ENCODE peak calls at places on chromosomes 5 and 9, in five cellular contexts. K is GM23248, R is OCI-LY7, H is SK-N-SH, P is MM.1S. Y is an unnamed sample.

GRCh38 chr9:109171926-109172325 is 4.9 kb upstream of the FRRS1L start:
- DNase-seq in K (peak), R (no peak), H (no peak), P (no peak), Y (no peak)

GRCh38 chr9:124764774-124765438 is 6.2 kb downstream of the NR6A1 start:
- DNase-seq in K (peak), R (peak), H (no peak), P (peak), Y (no peak)

GRCh38 chr9:103714992-103715391 is 379.1 kb upstream of the SMC2 start:
- DNase-seq in K (no peak), R (no peak), H (no peak), P (no peak), Y (no peak)

GRCh38 chr5:1343931-1344901 is 683 bp downstream of the CLPTM1L start:
- DNase-seq in K (peak), R (peak), H (peak), P (no peak), Y (no peak)

GRCh38 chr5:151798674-151799073 is 26.9 kb downstream of the G3BP1 start:
- DNase-seq in K (no peak), R (no peak), H (no peak), P (no peak), Y (no peak)

GRCh38 chr5:130528474-130528873 is 624.2 kb downstream of the CHSY3 start:
- DNase-seq in K (no peak), R (no peak), H (no peak), P (no peak), Y (no peak)

GRCh38 chr9:118059520-118060278 is 355.5 kb downstream of the TLR4 start:
- DNase-seq in K (peak), R (peak), H (no peak), P (peak), Y (no peak)

GRCh38 chr9:72440383-72440782 is 75.4 kb upstream of the ZFAND5 start:
- DNase-seq in K (no peak), R (no peak), H (no peak), P (no peak), Y (no peak)

GRCh38 chr5:124617787-124618186 is 128.7 kb downstream of the ZNF608 start:
- DNase-seq in K (no peak), R (no peak), H (no peak), P (no peak), Y (no peak)

GRCh38 chr9:126420643-126421564 is 94.3 kb downstream of the MVB12B start:
- DNase-seq in K (peak), R (no peak), H (no peak), P (no peak), Y (peak)

GRCh38 chr5:112795944-112796678 is 58.4 kb downstream of the APC start:
- DNase-seq in K (no peak), R (peak), H (no peak), P (no peak), Y (no peak)

GRCh38 chr9:115262952-115263351 is 145.0 kb upstream of the TNC start:
- DNase-seq in K (peak), R (no peak), H (peak), P (no peak), Y (no peak)

GRCh38 chr9:4301971-4302427 is 2.1 kb upstream of the GLIS3 start:
- DNase-seq in K (peak), R (no peak), H (no peak), P (no peak), Y (no peak)

GRCh38 chr9:33946779-33947535 is 101.7 kb downstream of the UBAP2 start:
- DNase-seq in K (peak), R (no peak), H (no peak), P (no peak), Y (no peak)

GRCh38 chr5:156774273-156774672 is 75.8 kb upstream of the PPP1R2B start:
- DNase-seq in K (no peak), R (no peak), H (no peak), P (no peak), Y (no peak)

GRCh38 chr5:135386096-135386495 is 12.9 kb downstream of the MACROH2A1 start:
- DNase-seq in K (peak), R (no peak), H (no peak), P (no peak), Y (no peak)

GRCh38 chr9:126415741-126416370 is 89.2 kb downstream of the MVB12B start:
- DNase-seq in K (no peak), R (no peak), H (no peak), P (no peak), Y (no peak)

GRCh38 chr5:156402387-156402921 is 75.5 kb downstream of the SGCD start:
- DNase-seq in K (no peak), R (peak), H (no peak), P (peak), Y (no peak)

GRCh38 chr9:123353984-123354591 is 1.9 kb upstream of the CRB2 start:
- DNase-seq in K (peak), R (peak), H (peak), P (peak), Y (peak)

GRCh38 chr9:3716415-3716814 is 190.6 kb upstream of the RFX3 start:
- DNase-seq in K (peak), R (no peak), H (no peak), P (no peak), Y (no peak)

GRCh38 chr9:128554155-128554862 is 1.9 kb downstream of the SPTAN1 start:
- DNase-seq in K (peak), R (peak), H (peak), P (no peak), Y (peak)

GRCh38 chr5:39599721-39600431 is 175.1 kb upstream of the DAB2 start:
- DNase-seq in K (peak), R (peak), H (no peak), P (peak), Y (peak)

GRCh38 chr9:3648722-3649121 is 122.9 kb upstream of the RFX3 start:
- DNase-seq in K (no peak), R (no peak), H (no peak), P (no peak), Y (no peak)

GRCh38 chr9:120556780-120557179 is 23.2 kb downstream of the CDK5RAP2 start:
- DNase-seq in K (no peak), R (no peak), H (no peak), P (no peak), Y (no peak)

GRCh38 chr5:83924891-83925290 is 204.2 kb upstream of the HAPLN1 start:
- DNase-seq in K (peak), R (no peak), H (no peak), P (no peak), Y (no peak)

GRCh38 chr9:116786737-116787136 is 99.6 kb downstream of the TRIM32 start:
- DNase-seq in K (no peak), R (no peak), H (no peak), P (no peak), Y (no peak)

GRCh38 chr5:27639005-27639612 is 600.7 kb upstream of the CDH9 start:
- DNase-seq in K (no peak), R (no peak), H (no peak), P (no peak), Y (no peak)

GRCh38 chr5:157952374-157952685 is 93.4 kb upstream of the CLINT1 start:
- DNase-seq in K (no peak), R (no peak), H (no peak), P (no peak), Y (no peak)

GRCh38 chr9:134185536-134186011 is 21.2 kb upstream of the RNU6ATAC start:
- DNase-seq in K (no peak), R (peak), H (peak), P (peak), Y (no peak)

GRCh38 chr9:3879731-3880493 is 354.1 kb upstream of the RFX3 start:
- DNase-seq in K (peak), R (no peak), H (peak), P (no peak), Y (no peak)

GRCh38 chr9:34506623-34507022 is 16.2 kb downstream of the ENHO start:
- DNase-seq in K (no peak), R (no peak), H (no peak), P (no peak), Y (no peak)

GRCh38 chr9:128152133-128152780 is 3.0 kb downstream of the LCN2 start:
- DNase-seq in K (no peak), R (no peak), H (no peak), P (no peak), Y (no peak)

GRCh38 chr5:129107637-129108036 is 13.1 kb downstream of the ISOC1 start:
- DNase-seq in K (no peak), R (no peak), H (no peak), P (no peak), Y (no peak)

GRCh38 chr9:10268500-10269485 is 344.0 kb downstream of the PTPRD start:
- DNase-seq in K (peak), R (peak), H (peak), P (peak), Y (no peak)

GRCh38 chr5:125476888-125477585 is 730.6 kb upstream of the ZNF608 start:
- DNase-seq in K (no peak), R (no peak), H (no peak), P (no peak), Y (no peak)

DNA sequence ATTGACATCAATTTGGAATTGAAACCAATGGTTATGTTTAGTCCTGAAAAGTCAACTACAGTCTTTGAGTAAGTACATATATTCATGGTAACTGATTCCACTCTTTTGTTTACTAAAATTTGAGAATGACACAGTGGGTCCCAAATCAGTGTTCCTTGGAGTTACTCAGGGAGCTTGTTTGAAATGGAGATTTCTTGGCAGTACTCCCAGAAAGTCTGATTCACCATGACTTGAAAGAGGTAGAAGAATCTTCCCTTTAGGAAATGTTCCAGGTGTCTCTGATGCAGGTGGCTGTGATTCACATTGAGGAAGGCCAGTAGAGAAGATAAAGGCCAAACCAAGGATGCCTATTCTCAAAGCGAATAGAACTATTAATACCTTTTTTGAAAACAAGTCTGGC is 1078.4 kb downstream of the CDH12 start:
- DNase-seq in K (no peak), R (no peak), H (no peak), P (no peak), Y (no peak)
- TF ChIP-seq EZH2phosphoT487 in K (no peak), R (no peak), H (no peak), P (no peak), Y (no peak)

GRCh38 chr5:57082441-57083067 is 91.3 kb upstream of the GPBP1 start:
- DNase-seq in K (peak), R (peak), H (peak), P (no peak), Y (peak)
- TF ChIP-seq EZH2phosphoT487 in K (no peak), R (no peak), H (no peak), P (no peak), Y (no peak)

GRCh38 chr5:154203798-154204578 is 13.5 kb downstream of the GALNT10 start:
- DNase-seq in K (no peak), R (no peak), H (no peak), P (no peak), Y (no peak)

GRCh38 chr5:154199671-154200220 is 9.2 kb downstream of the GALNT10 start:
- DNase-seq in K (no peak), R (no peak), H (no peak), P (no peak), Y (no peak)

GRCh38 chr5:154205441-154206117 is 15.0 kb downstream of the GALNT10 start:
- DNase-seq in K (peak), R (no peak), H (no peak), P (no peak), Y (no peak)

GRCh38 chr5:154201108-154201769 is 10.7 kb downstream of the GALNT10 start:
- DNase-seq in K (no peak), R (no peak), H (no peak), P (no peak), Y (no peak)

GRCh38 chr5:154202379-154203260 is 12.1 kb downstream of the GALNT10 start:
- DNase-seq in K (no peak), R (no peak), H (no peak), P (peak), Y (no peak)
- TF ChIP-seq EZH2phosphoT487 in K (no peak), R (no peak), H (no peak), P (no peak), Y (no peak)

GRCh38 chr9:35757527-35758275 is 3.6 kb upstream of the MSMP start:
- DNase-seq in K (no peak), R (no peak), H (peak), P (no peak), Y (no peak)
- TF ChIP-seq EZH2phosphoT487 in K (no peak), R (no peak), H (no peak), P (no peak), Y (no peak)

GRCh38 chr5:44909009-44909408 is 100.3 kb downstream of the MRPS30 start:
- DNase-seq in K (no peak), R (no peak), H (no peak), P (no peak), Y (no peak)
- TF ChIP-seq EZH2phosphoT487 in K (no peak), R (no peak), H (no peak), P (no peak), Y (no peak)

Y was measured in HCT116.